ENCODE peak calls at places on chromosomes 3 and 15, in ten cellular contexts. One of them, this sample, is unnamed. For H3K27me3, the result is how much of the 10 kb centered on the place peaks cover.

GRCh38 chr3:128404276-128405062 is 62.2 kb downstream of the DNAJB8 start:
- DNase-seq in upper lobe of left lung: no peak
- DNase-seq in SK-N-SH: peak
- DNase-seq in transverse colon: no peak
- DNase-seq in K562: peak
- DNase-seq in HepG2: no peak
- DNase-seq in stomach: no peak
- DNase-seq in H1: no peak
- DNase-seq in sigmoid colon: no peak
- DNase-seq in suprapubic skin: no peak
- DNase-seq in this sample: no peak

GRCh38 chr3:195200010-195200822 is 70.7 kb downstream of the XXYLT1 start:
- DNase-seq in suprapubic skin: no peak
- DNase-seq in HepG2: peak
- DNase-seq in K562: peak
- DNase-seq in stomach: peak
- DNase-seq in sigmoid colon: peak
- DNase-seq in upper lobe of left lung: peak
- DNase-seq in H1: no peak
- DNase-seq in SK-N-SH: no peak
- DNase-seq in transverse colon: no peak
- DNase-seq in this sample: no peak

GRCh38 chr15:77455696-77456293 is 35.1 kb downstream of the HMG20A start:
- DNase-seq in sigmoid colon: no peak
- DNase-seq in H1: no peak
- DNase-seq in HepG2: no peak
- DNase-seq in upper lobe of left lung: no peak
- DNase-seq in transverse colon: no peak
- DNase-seq in SK-N-SH: no peak
- DNase-seq in suprapubic skin: no peak
- DNase-seq in K562: no peak
- DNase-seq in stomach: no peak
- DNase-seq in this sample: no peak

GRCh38 chr3:191737742-191738141 is 276.8 kb downstream of the PYDC2 start:
- DNase-seq in H1: no peak
- DNase-seq in transverse colon: no peak
- DNase-seq in SK-N-SH: no peak
- DNase-seq in K562: no peak
- DNase-seq in suprapubic skin: no peak
- DNase-seq in upper lobe of left lung: no peak
- DNase-seq in stomach: no peak
- DNase-seq in sigmoid colon: no peak
- DNase-seq in HepG2: no peak
- DNase-seq in this sample: no peak

GRCh38 chr15:25133804-25134203 is 179.0 kb downstream of the SNRPN start:
- DNase-seq in K562: no peak
- DNase-seq in suprapubic skin: no peak
- DNase-seq in H1: no peak
- DNase-seq in upper lobe of left lung: no peak
- DNase-seq in sigmoid colon: no peak
- DNase-seq in transverse colon: no peak
- DNase-seq in HepG2: no peak
- DNase-seq in SK-N-SH: no peak
- DNase-seq in stomach: no peak
- DNase-seq in this sample: no peak

GRCh38 chr3:184241447-184242296 is 7.1 kb downstream of the ALG3 start:
- DNase-seq in stomach: peak
- DNase-seq in SK-N-SH: peak
- DNase-seq in HepG2: peak
- DNase-seq in sigmoid colon: no peak
- DNase-seq in transverse colon: peak
- DNase-seq in upper lobe of left lung: peak
- DNase-seq in suprapubic skin: no peak
- DNase-seq in H1: peak
- DNase-seq in K562: peak
- DNase-seq in this sample: no peak

GRCh38 chr3:38460377-38461085 is 6.8 kb downstream of the ACVR2B start:
- DNase-seq in sigmoid colon: no peak
- DNase-seq in upper lobe of left lung: no peak
- DNase-seq in K562: no peak
- DNase-seq in transverse colon: no peak
- DNase-seq in HepG2: no peak
- DNase-seq in H1: no peak
- DNase-seq in SK-N-SH: no peak
- DNase-seq in suprapubic skin: no peak
- DNase-seq in stomach: no peak
- DNase-seq in this sample: peak

GRCh38 chr3:19489936-19490335 is 341.6 kb downstream of the KCNH8 start:
- DNase-seq in SK-N-SH: no peak
- DNase-seq in HepG2: no peak
- DNase-seq in upper lobe of left lung: no peak
- DNase-seq in transverse colon: no peak
- DNase-seq in K562: no peak
- DNase-seq in stomach: no peak
- DNase-seq in suprapubic skin: no peak
- DNase-seq in sigmoid colon: no peak
- DNase-seq in H1: no peak
- DNase-seq in this sample: no peak

GRCh38 chr15:47622058-47622457 is 95.2 kb upstream of the SEMA6D start:
- DNase-seq in transverse colon: no peak
- DNase-seq in suprapubic skin: no peak
- DNase-seq in stomach: no peak
- DNase-seq in H1: no peak
- DNase-seq in K562: no peak
- DNase-seq in sigmoid colon: no peak
- DNase-seq in HepG2: no peak
- DNase-seq in SK-N-SH: no peak
- DNase-seq in upper lobe of left lung: no peak
- DNase-seq in this sample: no peak

GRCh38 chr3:129612350-129613204 is 6.1 kb upstream of the PLXND1 start:
- DNase-seq in K562: no peak
- DNase-seq in transverse colon: no peak
- DNase-seq in SK-N-SH: no peak
- DNase-seq in H1: no peak
- DNase-seq in upper lobe of left lung: no peak
- DNase-seq in HepG2: peak
- DNase-seq in stomach: no peak
- DNase-seq in sigmoid colon: no peak
- DNase-seq in suprapubic skin: no peak
- DNase-seq in this sample: no peak

GRCh38 chr3:116445291-116445841 is at the start of gene LSAMP:
- DNase-seq in upper lobe of left lung: peak
- DNase-seq in H1: peak
- DNase-seq in sigmoid colon: peak
- DNase-seq in SK-N-SH: peak
- DNase-seq in HepG2: no peak
- DNase-seq in suprapubic skin: no peak
- DNase-seq in transverse colon: peak
- DNase-seq in stomach: no peak
- DNase-seq in K562: no peak
- DNase-seq in this sample: no peak

GRCh38 chr3:40593351-40593750 is 68.6 kb downstream of the ZNF621 start:
- DNase-seq in transverse colon: no peak
- DNase-seq in upper lobe of left lung: no peak
- DNase-seq in SK-N-SH: no peak
- DNase-seq in suprapubic skin: no peak
- DNase-seq in stomach: no peak
- DNase-seq in sigmoid colon: no peak
- DNase-seq in H1: no peak
- DNase-seq in K562: no peak
- DNase-seq in HepG2: no peak
- DNase-seq in this sample: no peak

GRCh38 chr3:64765951-64766350 is 78.2 kb upstream of the ADAMTS9 start:
- DNase-seq in K562: no peak
- DNase-seq in upper lobe of left lung: no peak
- DNase-seq in suprapubic skin: no peak
- DNase-seq in H1: no peak
- DNase-seq in HepG2: no peak
- DNase-seq in SK-N-SH: no peak
- DNase-seq in sigmoid colon: no peak
- DNase-seq in stomach: no peak
- DNase-seq in transverse colon: no peak
- DNase-seq in this sample: no peak

GRCh38 chr3:15579071-15579470 is 22.3 kb downstream of the HACL1 start:
- DNase-seq in K562: no peak
- DNase-seq in suprapubic skin: no peak
- DNase-seq in SK-N-SH: no peak
- DNase-seq in HepG2: no peak
- DNase-seq in upper lobe of left lung: no peak
- DNase-seq in stomach: no peak
- DNase-seq in sigmoid colon: no peak
- DNase-seq in H1: no peak
- DNase-seq in transverse colon: no peak
- DNase-seq in this sample: no peak

GRCh38 chr15:86677316-86677715 is 597.6 kb downstream of the AGBL1 start:
- DNase-seq in suprapubic skin: no peak
- DNase-seq in sigmoid colon: no peak
- DNase-seq in K562: no peak
- DNase-seq in transverse colon: no peak
- DNase-seq in H1: no peak
- DNase-seq in HepG2: no peak
- DNase-seq in upper lobe of left lung: no peak
- DNase-seq in SK-N-SH: no peak
- DNase-seq in stomach: no peak
- DNase-seq in this sample: no peak

GRCh38 chr3:158097141-158097540 is 9.1 kb downstream of the SHOX2 start:
- DNase-seq in suprapubic skin: no peak
- DNase-seq in H1: no peak
- DNase-seq in transverse colon: no peak
- DNase-seq in stomach: no peak
- DNase-seq in K562: no peak
- DNase-seq in SK-N-SH: no peak
- DNase-seq in upper lobe of left lung: no peak
- DNase-seq in sigmoid colon: no peak
- DNase-seq in HepG2: no peak
- DNase-seq in this sample: no peak

GRCh38 chr3:158098834-158099424 is 7.3 kb downstream of the SHOX2 start:
- DNase-seq in stomach: no peak
- DNase-seq in suprapubic skin: no peak
- DNase-seq in H1: no peak
- DNase-seq in upper lobe of left lung: no peak
- DNase-seq in HepG2: no peak
- DNase-seq in SK-N-SH: no peak
- DNase-seq in K562: no peak
- DNase-seq in transverse colon: no peak
- DNase-seq in sigmoid colon: no peak
- DNase-seq in this sample: no peak

GRCh38 chr3:158095302-158095997 is 10.8 kb downstream of the SHOX2 start:
- DNase-seq in SK-N-SH: no peak
- DNase-seq in sigmoid colon: no peak
- DNase-seq in upper lobe of left lung: no peak
- DNase-seq in K562: no peak
- DNase-seq in suprapubic skin: no peak
- DNase-seq in stomach: no peak
- DNase-seq in transverse colon: no peak
- DNase-seq in HepG2: no peak
- DNase-seq in H1: peak
- DNase-seq in this sample: no peak

GRCh38 chr3:158100681-158101080 is 5.5 kb downstream of the SHOX2 start:
- DNase-seq in H1: no peak
- DNase-seq in upper lobe of left lung: no peak
- DNase-seq in suprapubic skin: no peak
- DNase-seq in SK-N-SH: no peak
- DNase-seq in K562: no peak
- DNase-seq in sigmoid colon: no peak
- DNase-seq in transverse colon: no peak
- DNase-seq in stomach: no peak
- DNase-seq in HepG2: no peak
- DNase-seq in this sample: no peak

GRCh38 chr3:158097571-158098553 is 8.4 kb downstream of the SHOX2 start:
- DNase-seq in K562: no peak
- DNase-seq in suprapubic skin: no peak
- DNase-seq in transverse colon: peak
- DNase-seq in SK-N-SH: no peak
- DNase-seq in H1: peak
- DNase-seq in HepG2: peak
- DNase-seq in stomach: peak
- DNase-seq in upper lobe of left lung: peak
- DNase-seq in sigmoid colon: no peak
- DNase-seq in this sample: no peak
- H3K27me3 ChIP-seq in K562: under half
- H3K27me3 ChIP-seq in suprapubic skin: half or more
- H3K27me3 ChIP-seq in transverse colon: half or more
- H3K27me3 ChIP-seq in SK-N-SH: under half
- H3K27me3 ChIP-seq in H1: half or more
- H3K27me3 ChIP-seq in HepG2: under half
- H3K27me3 ChIP-seq in stomach: half or more
- H3K27me3 ChIP-seq in upper lobe of left lung: under half
- H3K27me3 ChIP-seq in sigmoid colon: half or more
- H3K27me3 ChIP-seq in this sample: half or more

DNA sequence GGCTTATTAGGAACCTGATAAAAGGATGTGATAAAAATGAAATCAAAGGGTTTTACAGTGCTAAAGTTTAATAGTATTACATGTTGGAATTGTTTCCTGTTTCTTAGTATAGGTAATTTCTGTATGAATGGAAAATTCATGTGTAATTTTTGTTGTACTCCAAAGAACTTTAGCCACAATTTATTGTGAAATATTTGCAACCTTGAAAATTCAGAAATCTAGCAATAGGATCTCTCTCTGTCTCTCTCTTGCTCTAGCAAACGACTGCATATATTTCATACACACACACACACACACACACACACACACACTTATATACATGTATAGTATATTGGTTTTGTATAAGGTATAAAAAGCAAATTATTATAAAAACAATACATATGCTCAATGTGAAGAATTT is 59.6 kb downstream of the PIAS1 start:
- DNase-seq in K562: no peak
- DNase-seq in upper lobe of left lung: no peak
- DNase-seq in H1: no peak
- DNase-seq in transverse colon: no peak
- DNase-seq in HepG2: no peak
- DNase-seq in stomach: no peak
- DNase-seq in SK-N-SH: no peak
- DNase-seq in suprapubic skin: no peak
- DNase-seq in sigmoid colon: no peak
- DNase-seq in this sample: no peak
- TF ChIP-seq POLR2AphosphoS5 in K562: no peak
- TF ChIP-seq POLR2AphosphoS5 in upper lobe of left lung: no peak
- TF ChIP-seq POLR2AphosphoS5 in H1: no peak
- TF ChIP-seq POLR2AphosphoS5 in transverse colon: no peak
- TF ChIP-seq POLR2AphosphoS5 in HepG2: no peak
- TF ChIP-seq POLR2AphosphoS5 in stomach: no peak
- TF ChIP-seq POLR2AphosphoS5 in SK-N-SH: no peak
- TF ChIP-seq POLR2AphosphoS5 in suprapubic skin: no peak
- TF ChIP-seq POLR2AphosphoS5 in sigmoid colon: no peak
- TF ChIP-seq POLR2AphosphoS5 in this sample: no peak

GRCh38 chr3:161153480-161153879 is 48.3 kb upstream of the B3GALNT1 start:
- DNase-seq in upper lobe of left lung: no peak
- DNase-seq in transverse colon: no peak
- DNase-seq in K562: no peak
- DNase-seq in stomach: no peak
- DNase-seq in suprapubic skin: no peak
- DNase-seq in HepG2: no peak
- DNase-seq in sigmoid colon: no peak
- DNase-seq in H1: no peak
- DNase-seq in SK-N-SH: no peak
- DNase-seq in this sample: no peak
- TF ChIP-seq EP300 in upper lobe of left lung: no peak
- TF ChIP-seq EP300 in transverse colon: no peak
- TF ChIP-seq EP300 in K562: no peak
- TF ChIP-seq EP300 in stomach: no peak
- TF ChIP-seq EP300 in suprapubic skin: no peak
- TF ChIP-seq EP300 in HepG2: no peak
- TF ChIP-seq EP300 in sigmoid colon: no peak
- TF ChIP-seq EP300 in H1: no peak
- TF ChIP-seq EP300 in SK-N-SH: no peak
- TF ChIP-seq EP300 in this sample: no peak

GRCh38 chr15:89396723-89397652 is 62.4 kb upstream of the POLG start:
- DNase-seq in SK-N-SH: no peak
- DNase-seq in K562: no peak
- DNase-seq in upper lobe of left lung: no peak
- DNase-seq in HepG2: no peak
- DNase-seq in stomach: no peak
- DNase-seq in sigmoid colon: no peak
- DNase-seq in transverse colon: no peak
- DNase-seq in H1: no peak
- DNase-seq in suprapubic skin: no peak
- DNase-seq in this sample: no peak
- H3K27me3 ChIP-seq in SK-N-SH: under half
- H3K27me3 ChIP-seq in K562: under half
- H3K27me3 ChIP-seq in upper lobe of left lung: under half
- H3K27me3 ChIP-seq in HepG2: under half
- H3K27me3 ChIP-seq in stomach: half or more
- H3K27me3 ChIP-seq in sigmoid colon: under half
- H3K27me3 ChIP-seq in transverse colon: half or more
- H3K27me3 ChIP-seq in H1: half or more
- H3K27me3 ChIP-seq in suprapubic skin: half or more
- H3K27me3 ChIP-seq in this sample: half or more

This sample was measured in esophagus muscularis mucosa.